ENCODE peak calls at places on chromosomes 16 and 17, in eight cellular contexts. F is anterior cingulate cortex; O is DMS79; A is NCI-H2107; D is stimulated activated naive CD8-positive, alpha-beta T cell treated with anti-CD3 and anti-CD28 coated beads, Interleukin-15, Interleukin-2, amounts not matched to agents 100 U/mL and 50 U/mL, for 24 hours; Z is NCI-H1930; W is activated gamma-delta T cell treated with anti-CD3 and anti-CD28 coated beads, Interleukin-2, amount 50 U/mL, for 16 hours; Q is H7. U is an unnamed sample.

GRCh38 chr17:69402052-69402451 is 12.4 kb upstream of the MAP2K6 start:
- DNase-seq in Q (no peak), O (no peak), W (no peak), F (no peak), Z (no peak), D (no peak), A (no peak), U (no peak)

GRCh38 chr16:57471852-57472664 is 9.6 kb downstream of the POLR2C start:
- DNase-seq in A (no peak), O (no peak), Q (peak), F (no peak), D (no peak), Z (no peak), W (no peak), U (no peak)

GRCh38 chr16:23119570-23119969 is 29.7 kb downstream of the USP31 start:
- DNase-seq in F (no peak), A (no peak), O (no peak), W (no peak), Z (no peak), D (no peak), Q (no peak), U (peak)

GRCh38 chr16:25126820-25127232 is 15.3 kb downstream of the LCMT1 start:
- DNase-seq in D (peak), F (peak), Q (no peak), Z (no peak), A (no peak), O (peak), W (no peak), U (peak)

GRCh38 chr16:86605950-86606349 is 27.6 kb downstream of the FOXL1 start:
- DNase-seq in W (no peak), D (no peak), A (no peak), Z (no peak), O (no peak), Q (no peak), F (no peak), U (no peak)

GRCh38 chr16:11379420-11379819 is 34.2 kb downstream of the RMI2 start:
- DNase-seq in A (no peak), F (no peak), W (no peak), Z (no peak), O (no peak), D (peak), Q (peak), U (no peak)

GRCh38 chr17:50114849-50115357 is 15.1 kb downstream of the SAMD14 start:
- DNase-seq in A (no peak), F (peak), Q (peak), Z (peak), O (no peak), D (peak), W (no peak), U (no peak)

GRCh38 chr17:38719284-38719942 is 10.7 kb upstream of the CISD3 start:
- DNase-seq in D (no peak), O (no peak), Z (no peak), W (no peak), Q (peak), A (no peak), F (no peak), U (no peak)

GRCh38 chr17:72725432-72726068 is 366.9 kb downstream of the SLC39A11 start:
- DNase-seq in A (peak), Z (peak), W (peak), D (peak), F (peak), O (no peak), Q (peak), U (no peak)

GRCh38 chr17:45382226-45382625 is 50.4 kb downstream of the ARHGAP27 start:
- DNase-seq in A (no peak), F (no peak), Z (no peak), W (no peak), O (no peak), D (no peak), Q (no peak), U (no peak)

GRCh38 chr17:83064021-83064731 is 15.2 kb upstream of the METRNL start:
- DNase-seq in W (no peak), Z (no peak), Q (peak), D (peak), F (no peak), O (no peak), A (no peak), U (no peak)

GRCh38 chr16:89358030-89359005 is 132.0 kb downstream of the ANKRD11 start:
- DNase-seq in A (no peak), W (no peak), Z (no peak), D (peak), O (no peak), F (no peak), Q (no peak), U (no peak)

GRCh38 chr17:72175787-72176515 is 55.1 kb downstream of the SOX9 start:
- DNase-seq in D (no peak), O (no peak), F (no peak), Q (no peak), Z (no peak), A (no peak), W (no peak), U (no peak)

GRCh38 chr17:40019140-40019991 is 4.1 kb downstream of the CSF3 start:
- DNase-seq in Z (no peak), F (no peak), A (no peak), D (no peak), W (no peak), O (no peak), Q (peak), U (peak)

GRCh38 chr17:17408236-17408794 is 68.5 kb upstream of the MED9 start:
- DNase-seq in Z (no peak), F (no peak), W (no peak), O (no peak), D (no peak), Q (no peak), A (no peak), U (no peak)

GRCh38 chr16:85137323-85138072 is 25.2 kb upstream of the CIBAR2 start:
- DNase-seq in F (peak), Q (no peak), D (no peak), Z (no peak), O (peak), W (no peak), A (no peak), U (no peak)

GRCh38 chr17:47995241-47995935 is 24.5 kb downstream of the CDK5RAP3 start:
- DNase-seq in O (no peak), W (no peak), Q (peak), D (no peak), Z (no peak), F (no peak), A (no peak), U (no peak)